ENCODE peak calls at places on chromosomes 5 and 9, in five cellular contexts. One of them, this sample, is unnamed.

GRCh38 chr9:20570756-20571155 is 51.5 kb downstream of the MLLT3 start:
- DNase-seq in neuronal stem cell: no peak
- DNase-seq in A549: peak
- DNase-seq in spleen: no peak
- DNase-seq in left lung: no peak
- DNase-seq in this sample: no peak

GRCh38 chr9:19151425-19152159 is 24.3 kb upstream of the PLIN2 start:
- DNase-seq in neuronal stem cell: no peak
- DNase-seq in A549: no peak
- DNase-seq in spleen: no peak
- DNase-seq in left lung: no peak
- DNase-seq in this sample: no peak

GRCh38 chr9:92894711-92895362 is 17.0 kb upstream of the ZNF484 start:
- DNase-seq in neuronal stem cell: no peak
- DNase-seq in A549: no peak
- DNase-seq in spleen: peak
- DNase-seq in left lung: no peak
- DNase-seq in this sample: no peak

GRCh38 chr5:112779531-112779930 is 41.8 kb downstream of the APC start:
- DNase-seq in neuronal stem cell: no peak
- DNase-seq in A549: no peak
- DNase-seq in spleen: no peak
- DNase-seq in left lung: no peak
- DNase-seq in this sample: no peak

GRCh38 chr9:21762064-21762463 is 40.4 kb upstream of the MTAP start:
- DNase-seq in neuronal stem cell: no peak
- DNase-seq in A549: no peak
- DNase-seq in spleen: no peak
- DNase-seq in left lung: no peak
- DNase-seq in this sample: no peak

GRCh38 chr9:95005276-95006141 is 279.0 kb downstream of the AOPEP start:
- DNase-seq in neuronal stem cell: no peak
- DNase-seq in A549: peak
- DNase-seq in spleen: no peak
- DNase-seq in left lung: peak
- DNase-seq in this sample: no peak

GRCh38 chr9:68533678-68534077 is 7.0 kb downstream of the TMEM252 start:
- DNase-seq in neuronal stem cell: no peak
- DNase-seq in A549: no peak
- DNase-seq in spleen: no peak
- DNase-seq in left lung: no peak
- DNase-seq in this sample: no peak

GRCh38 chr9:70477146-70477745 is 62.8 kb upstream of the KLF9 start:
- DNase-seq in neuronal stem cell: no peak
- DNase-seq in A549: no peak
- DNase-seq in spleen: no peak
- DNase-seq in left lung: no peak
- DNase-seq in this sample: no peak

GRCh38 chr9:13974891-13975290 is 339.1 kb downstream of the NFIB start:
- DNase-seq in neuronal stem cell: no peak
- DNase-seq in A549: no peak
- DNase-seq in spleen: no peak
- DNase-seq in left lung: no peak
- DNase-seq in this sample: no peak

GRCh38 chr9:445033-445432 is 230.4 kb downstream of the DOCK8 start:
- DNase-seq in neuronal stem cell: no peak
- DNase-seq in A549: peak
- DNase-seq in spleen: no peak
- DNase-seq in left lung: no peak
- DNase-seq in this sample: no peak

GRCh38 chr5:115616892-115617291 is 8.9 kb downstream of the TMED7 start:
- DNase-seq in neuronal stem cell: no peak
- DNase-seq in A549: no peak
- DNase-seq in spleen: no peak
- DNase-seq in left lung: no peak
- DNase-seq in this sample: no peak

GRCh38 chr9:132411091-132411508 is 1.1 kb downstream of the CFAP77 start:
- DNase-seq in neuronal stem cell: peak
- DNase-seq in A549: peak
- DNase-seq in spleen: peak
- DNase-seq in left lung: peak
- DNase-seq in this sample: no peak

GRCh38 chr5:146645382-146645781 is 129.4 kb upstream of the GPR151 start:
- DNase-seq in neuronal stem cell: no peak
- DNase-seq in A549: no peak
- DNase-seq in spleen: no peak
- DNase-seq in left lung: no peak
- DNase-seq in this sample: no peak

GRCh38 chr5:78657201-78657600 is 8.6 kb upstream of the LHFPL2 start:
- DNase-seq in neuronal stem cell: no peak
- DNase-seq in A549: no peak
- DNase-seq in spleen: no peak
- DNase-seq in left lung: no peak
- DNase-seq in this sample: no peak

GRCh38 chr9:79570449-79571308 is 1.1 kb upstream of the TLE4 start:
- DNase-seq in neuronal stem cell: peak
- DNase-seq in A549: peak
- DNase-seq in spleen: peak
- DNase-seq in left lung: peak
- DNase-seq in this sample: no peak

GRCh38 chr9:70400107-70400892 is 14.2 kb downstream of the KLF9 start:
- DNase-seq in neuronal stem cell: no peak
- DNase-seq in A549: no peak
- DNase-seq in spleen: no peak
- DNase-seq in left lung: no peak
- DNase-seq in this sample: no peak

GRCh38 chr5:142745268-142745667 is 24.9 kb upstream of the ARHGAP26 start:
- DNase-seq in neuronal stem cell: no peak
- DNase-seq in A549: no peak
- DNase-seq in spleen: no peak
- DNase-seq in left lung: no peak
- DNase-seq in this sample: no peak

GRCh38 chr9:87862536-87863268 is 20.0 kb upstream of the SPATA31E1 start:
- DNase-seq in neuronal stem cell: no peak
- DNase-seq in A549: peak
- DNase-seq in spleen: no peak
- DNase-seq in left lung: no peak
- DNase-seq in this sample: peak

GRCh38 chr5:97408331-97408730 is 225.3 kb upstream of the RIOK2 start:
- DNase-seq in neuronal stem cell: no peak
- DNase-seq in A549: no peak
- DNase-seq in spleen: peak
- DNase-seq in left lung: peak
- DNase-seq in this sample: no peak

GRCh38 chr5:138180183-138180782 is 1.4 kb downstream of the KIF20A start:
- DNase-seq in neuronal stem cell: peak
- DNase-seq in A549: peak
- DNase-seq in spleen: no peak
- DNase-seq in left lung: no peak
- DNase-seq in this sample: peak

DNA sequence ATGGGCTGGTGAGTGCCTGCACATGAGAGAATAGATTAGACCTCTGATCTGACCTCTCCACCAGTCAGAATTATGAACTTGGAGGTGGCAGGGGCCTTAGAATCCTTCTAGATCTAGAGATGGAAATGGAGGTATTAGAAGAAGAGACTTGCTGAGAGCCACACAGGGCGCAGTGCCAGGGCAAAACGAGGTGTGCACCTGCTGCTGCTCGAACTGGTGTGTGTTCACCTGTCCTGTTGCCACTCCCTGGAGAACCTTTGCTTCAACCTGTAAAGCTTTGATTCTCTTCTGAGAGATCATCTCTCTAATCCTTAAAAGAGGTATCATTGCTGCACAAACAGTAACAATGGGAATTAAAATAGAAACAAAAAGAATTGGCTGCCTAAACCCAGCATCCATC is 24.9 kb downstream of the FRMPD1 start:
- DNase-seq in neuronal stem cell: no peak
- DNase-seq in A549: no peak
- DNase-seq in spleen: no peak
- DNase-seq in left lung: no peak
- DNase-seq in this sample: no peak
- H3K27ac ChIP-seq in neuronal stem cell: no peak
- H3K27ac ChIP-seq in A549: no peak
- H3K27ac ChIP-seq in spleen: no peak
- H3K27ac ChIP-seq in left lung: no peak
- H3K27ac ChIP-seq in this sample: no peak

DNA sequence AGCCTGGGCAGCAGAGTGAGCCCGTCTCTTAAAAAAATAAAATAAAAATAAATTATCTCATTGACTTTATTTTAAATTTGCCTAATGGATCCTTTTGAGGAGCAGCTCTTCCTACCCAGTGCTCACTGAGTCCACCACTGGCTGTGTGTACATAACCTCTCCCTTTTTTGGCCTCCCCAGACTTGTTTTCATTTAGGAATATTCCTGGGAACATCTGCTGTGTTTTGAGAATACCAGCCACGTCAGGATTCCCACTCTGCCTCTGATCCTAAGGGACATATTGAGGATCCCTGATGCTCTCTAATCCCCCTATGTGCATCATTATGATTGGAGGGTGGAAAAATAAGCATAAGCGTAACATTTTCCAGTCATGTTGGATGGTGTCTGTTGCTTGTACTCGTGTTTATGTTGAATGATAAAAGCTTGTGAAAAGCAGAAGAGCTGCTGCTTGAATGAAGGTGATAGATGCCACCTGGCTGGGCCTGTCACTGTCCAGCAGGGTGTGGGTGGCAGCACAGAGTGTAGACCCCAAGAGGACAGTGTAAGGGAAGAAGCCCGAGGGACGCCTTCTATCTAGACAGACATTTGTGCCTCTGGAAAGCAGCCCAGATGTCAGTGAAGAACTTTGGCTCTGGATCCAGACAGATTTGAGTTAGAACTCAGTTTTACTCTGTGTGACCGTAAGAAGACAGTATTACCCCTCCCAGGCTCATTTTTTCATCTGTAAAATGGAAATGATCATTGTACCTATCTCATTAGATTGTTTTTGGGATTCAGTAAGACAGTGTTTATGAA is 15.4 kb downstream of the KCNN2 start:
- DNase-seq in neuronal stem cell: no peak
- DNase-seq in A549: no peak
- DNase-seq in spleen: no peak
- DNase-seq in left lung: no peak
- DNase-seq in this sample: no peak
- H3K27ac ChIP-seq in neuronal stem cell: no peak
- H3K27ac ChIP-seq in A549: no peak
- H3K27ac ChIP-seq in spleen: no peak
- H3K27ac ChIP-seq in left lung: no peak
- H3K27ac ChIP-seq in this sample: no peak

DNA sequence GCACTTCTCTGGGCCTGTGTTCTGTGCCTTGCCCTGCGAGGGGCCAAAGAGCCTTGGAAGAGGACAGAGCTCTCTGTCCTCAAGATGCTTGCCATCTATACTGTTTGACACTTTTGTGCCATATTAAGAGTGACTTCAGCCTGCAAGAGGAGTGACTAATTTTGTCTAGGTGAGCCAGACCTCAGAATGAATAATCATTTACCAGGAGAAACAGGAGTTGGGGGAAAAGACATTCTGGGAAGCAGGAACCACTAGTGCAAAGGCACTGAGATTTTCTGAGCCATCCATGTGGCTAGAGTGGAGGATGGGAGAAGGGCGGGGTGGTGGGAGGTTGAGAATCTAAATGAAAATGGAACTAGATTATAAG is 1.9 kb downstream of the GSN start:
- DNase-seq in neuronal stem cell: no peak
- DNase-seq in A549: no peak
- DNase-seq in spleen: no peak
- DNase-seq in left lung: no peak
- DNase-seq in this sample: no peak
- H3K27ac ChIP-seq in neuronal stem cell: no peak
- H3K27ac ChIP-seq in A549: peak
- H3K27ac ChIP-seq in spleen: peak
- H3K27ac ChIP-seq in left lung: peak
- H3K27ac ChIP-seq in this sample: peak

DNA sequence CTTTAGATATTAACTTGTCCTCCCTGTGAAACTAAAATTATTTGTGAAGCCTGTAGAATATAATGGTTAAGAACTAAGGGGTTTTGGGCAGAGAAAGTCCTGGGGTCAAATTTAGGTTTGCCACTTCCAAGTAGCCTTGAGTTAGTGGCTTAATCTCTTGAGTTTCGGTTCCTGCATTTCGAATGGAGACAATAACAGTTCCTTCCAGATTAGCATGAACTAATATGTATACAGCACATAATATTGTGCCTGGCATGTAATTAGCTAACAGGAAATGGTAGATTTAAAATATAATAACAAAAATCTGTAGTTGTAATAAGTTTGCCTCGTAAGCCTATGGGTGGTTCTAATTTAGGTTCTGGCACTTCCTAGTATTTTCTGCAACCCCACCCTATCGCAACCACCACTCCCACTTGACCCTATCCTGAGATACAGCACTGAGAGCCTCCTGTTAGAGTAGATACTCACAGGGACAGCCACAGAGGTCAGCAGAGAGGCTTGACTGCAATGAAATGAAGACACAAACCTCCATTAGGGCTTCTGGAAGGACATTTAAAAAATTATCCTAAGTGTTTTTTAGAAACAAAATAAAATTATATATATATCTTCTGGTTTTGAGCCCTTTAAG is 8.4 kb downstream of the SPINK9 start:
- DNase-seq in neuronal stem cell: no peak
- DNase-seq in A549: no peak
- DNase-seq in spleen: no peak
- DNase-seq in left lung: no peak
- DNase-seq in this sample: no peak
- H3K27ac ChIP-seq in neuronal stem cell: no peak
- H3K27ac ChIP-seq in A549: no peak
- H3K27ac ChIP-seq in spleen: no peak
- H3K27ac ChIP-seq in left lung: no peak
- H3K27ac ChIP-seq in this sample: peak

GRCh38 chr5:52943285-52943684 is 45.9 kb upstream of the ITGA2 start:
- DNase-seq in neuronal stem cell: no peak
- DNase-seq in A549: peak
- DNase-seq in spleen: no peak
- DNase-seq in left lung: no peak
- DNase-seq in this sample: no peak
- H3K27ac ChIP-seq in neuronal stem cell: no peak
- H3K27ac ChIP-seq in A549: no peak
- H3K27ac ChIP-seq in spleen: no peak
- H3K27ac ChIP-seq in left lung: no peak
- H3K27ac ChIP-seq in this sample: no peak

GRCh38 chr5:98880151-98880550 is 48.7 kb downstream of the CHD1 start:
- DNase-seq in neuronal stem cell: no peak
- DNase-seq in A549: no peak
- DNase-seq in spleen: no peak
- DNase-seq in left lung: no peak
- DNase-seq in this sample: no peak

GRCh38 chr5:98880598-98880997 is 48.2 kb downstream of the CHD1 start:
- DNase-seq in neuronal stem cell: no peak
- DNase-seq in A549: no peak
- DNase-seq in spleen: no peak
- DNase-seq in left lung: no peak
- DNase-seq in this sample: no peak

GRCh38 chr5:98872679-98873078 is 56.1 kb downstream of the CHD1 start:
- DNase-seq in neuronal stem cell: no peak
- DNase-seq in A549: no peak
- DNase-seq in spleen: no peak
- DNase-seq in left lung: no peak
- DNase-seq in this sample: no peak

GRCh38 chr5:98877600-98877999 is 51.2 kb downstream of the CHD1 start:
- DNase-seq in neuronal stem cell: no peak
- DNase-seq in A549: no peak
- DNase-seq in spleen: no peak
- DNase-seq in left lung: no peak
- DNase-seq in this sample: no peak
- H3K27ac ChIP-seq in neuronal stem cell: no peak
- H3K27ac ChIP-seq in A549: no peak
- H3K27ac ChIP-seq in spleen: no peak
- H3K27ac ChIP-seq in left lung: no peak
- H3K27ac ChIP-seq in this sample: no peak

GRCh38 chr5:57171818-57172465 is 1.9 kb upstream of the GPBP1 start:
- DNase-seq in neuronal stem cell: no peak
- DNase-seq in A549: peak
- DNase-seq in spleen: no peak
- DNase-seq in left lung: no peak
- DNase-seq in this sample: peak
- H3K27ac ChIP-seq in neuronal stem cell: no peak
- H3K27ac ChIP-seq in A549: peak
- H3K27ac ChIP-seq in spleen: peak
- H3K27ac ChIP-seq in left lung: peak
- H3K27ac ChIP-seq in this sample: peak